ENCODE peak calls at places on chromosomes 1 and 21, in five cellular contexts. P is AG09309; L is hepatic stellate cell; R is stimulated activated CD4-positive, alpha-beta T cell treated with anti-CD3 and anti-CD28 coated beads, Interleukin-2, amount 100 ng/mL, for 48 hours; V is T-cell. E is an unnamed sample.

GRCh38 chr1:10646347-10646861 is 150.0 kb downstream of the CASZ1 start:
- DNase-seq in P (no peak), L (peak), R (no peak), V (no peak), E (no peak)

GRCh38 chr1:230858918-230859819 is 9.2 kb downstream of the C1orf198 start:
- DNase-seq in P (no peak), L (no peak), R (no peak), V (no peak), E (no peak)

GRCh38 chr1:204032642-204033235 is 40.2 kb upstream of the SOX13 start:
- DNase-seq in P (no peak), L (no peak), R (no peak), V (no peak), E (no peak)

GRCh38 chr1:150256193-150256548 is 1.4 kb upstream of the CA14 start:
- DNase-seq in P (no peak), L (no peak), R (no peak), V (no peak), E (no peak)

GRCh38 chr1:198373376-198373775 is 167.1 kb downstream of the ATP6V1G3 start:
- DNase-seq in P (no peak), L (no peak), R (no peak), V (no peak), E (no peak)

GRCh38 chr1:198278922-198279321 is 122.1 kb downstream of the NEK7 start:
- DNase-seq in P (no peak), L (no peak), R (no peak), V (no peak), E (no peak)

GRCh38 chr1:211579434-211580302 is 707 bp upstream of the SLC30A1 start:
- DNase-seq in P (no peak), L (no peak), R (no peak), V (peak), E (no peak)

GRCh38 chr1:223261914-223262313 is 102.1 kb downstream of the SUSD4 start:
- DNase-seq in P (no peak), L (no peak), R (no peak), V (no peak), E (no peak)

GRCh38 chr21:39633043-39633442 is 20.3 kb downstream of the B3GALT5 start:
- DNase-seq in P (no peak), L (no peak), R (no peak), V (no peak), E (no peak)

GRCh38 chr1:246110343-246111219 is 396.5 kb downstream of the SMYD3 start:
- DNase-seq in P (no peak), L (no peak), R (no peak), V (no peak), E (no peak)

GRCh38 chr1:236067854-236068454 is 3.1 kb upstream of the NID1 start:
- DNase-seq in P (no peak), L (peak), R (no peak), V (no peak), E (no peak)

E was measured in CD8-positive, alpha-beta memory T cell.